ENCODE peak calls at places on chromosome 13, in seven cellular contexts. P is fibroblast of lung, O is psoas muscle, X is PC-9, K is suprapubic skin, G is GM23338, V is mesothelial cell of epicardium. M is an unnamed sample.

GRCh38 chr13:41457589-41458186 is 338 bp downstream of the RGCC start:
- DNase-seq in K (no peak), V (no peak), X (no peak), P (no peak), O (peak; percentile 57), G (peak; percentile 29), M (no peak)

GRCh38 chr13:78239681-78240080 is 321.1 kb upstream of the EDNRB start:
- DNase-seq in K (no peak), X (no peak), P (peak; percentile 23), V (no peak), O (no peak), G (peak; percentile 13), M (no peak)

GRCh38 chr13:110907951-110908898 is 6.6 kb downstream of the ANKRD10 start:
- DNase-seq in K (no peak), O (no peak), G (peak; percentile 90), V (no peak), P (peak; percentile 88), X (peak; percentile 82), M (no peak)

GRCh38 chr13:92821324-92821723 is 405.3 kb upstream of the GPC6 start:
- DNase-seq in V (no peak), X (no peak), O (no peak), P (no peak), K (no peak), G (peak; percentile 24), M (no peak)

GRCh38 chr13:113843864-113844556 is 19.9 kb downstream of the GAS6 start:
- DNase-seq in V (no peak), P (no peak), K (no peak), X (no peak), G (peak; percentile 45), O (peak; percentile 49), M (no peak)

GRCh38 chr13:77409412-77409811 is 82.5 kb upstream of the MYCBP2 start:
- DNase-seq in P (no peak), K (no peak), G (peak; percentile 46), O (no peak), X (no peak), V (no peak), M (no peak)

GRCh38 chr13:100300708-100301107 is 211.8 kb downstream of the PCCA start:
- DNase-seq in X (no peak), K (no peak), G (no peak), V (no peak), O (no peak), P (no peak), M (no peak)

GRCh38 chr13:89227356-89227755 is 1556.2 kb downstream of the SLITRK5 start:
- DNase-seq in K (no peak), P (peak; percentile 40), X (no peak), O (no peak), V (no peak), G (no peak), M (no peak)

GRCh38 chr13:95288899-95289500 is 12.3 kb downstream of the ABCC4 start:
- DNase-seq in G (no peak), K (no peak), V (no peak), X (no peak), O (no peak), P (peak; percentile 51), M (peak; percentile 78)

GRCh38 chr13:106464076-106464475 is 71.4 kb downstream of the EFNB2 start:
- DNase-seq in V (no peak), O (no peak), P (peak; percentile 87), K (no peak), G (no peak), X (no peak), M (no peak)

GRCh38 chr13:30353060-30353459 is 45.7 kb upstream of the KATNAL1 start:
- DNase-seq in X (no peak), G (no peak), K (no peak), V (no peak), O (no peak), P (no peak), M (no peak)

GRCh38 chr13:110629735-110630134 is 14.4 kb downstream of the NAXD start:
- DNase-seq in P (peak; percentile 40), K (no peak), G (no peak), O (no peak), V (no peak), X (no peak), M (peak; percentile 50)

GRCh38 chr13:44930907-44931676 is 58.2 kb downstream of the NUFIP1 start:
- DNase-seq in V (no peak), G (peak; percentile 50), O (peak; percentile 56), P (peak; percentile 54), X (peak; percentile 14), K (peak; percentile 35), M (peak; percentile 28)

GRCh38 chr13:53054569-53054968 is 26.0 kb downstream of the OLFM4 start:
- DNase-seq in G (no peak), O (peak; percentile 71), K (no peak), X (no peak), V (no peak), P (no peak), M (no peak)

GRCh38 chr13:99686157-99686572 is 184.9 kb downstream of the TM9SF2 start:
- DNase-seq in O (no peak), X (no peak), V (no peak), K (no peak), G (peak; percentile 52), P (peak; percentile 46), M (no peak)

GRCh38 chr13:48121733-48122132 is 26.8 kb upstream of the MED4 start:
- DNase-seq in G (no peak), O (no peak), K (no peak), V (no peak), P (peak; percentile 7), X (no peak), M (peak; percentile 19)

GRCh38 chr13:37414667-37415066 is 183.9 kb downstream of the POSTN start:
- DNase-seq in P (no peak), V (no peak), O (no peak), X (no peak), G (peak; percentile 45), K (no peak), M (no peak)

GRCh38 chr13:59000770-59001169 is 1163.0 kb downstream of the DIAPH3 start:
- DNase-seq in V (no peak), P (peak; percentile 32), O (no peak), G (no peak), K (no peak), X (no peak), M (no peak)

GRCh38 chr13:41137951-41138350 is 5.3 kb upstream of the KBTBD6 start:
- DNase-seq in V (no peak), G (no peak), X (no peak), O (no peak), P (peak; percentile 79), K (no peak), M (peak; percentile 63)

GRCh38 chr13:50527612-50528509 is 315.6 kb downstream of the DLEU7 start:
- DNase-seq in V (no peak), P (no peak), G (no peak), X (no peak), O (no peak), K (no peak), M (no peak)

GRCh38 chr13:44818016-44818415 is 171.3 kb downstream of the NUFIP1 start:
- DNase-seq in V (no peak), G (no peak), O (no peak), X (no peak), P (no peak), K (no peak), M (no peak)

GRCh38 chr13:109146912-109147624 is 517.7 kb downstream of the MYO16 start:
- DNase-seq in K (no peak), V (no peak), O (no peak), X (peak; percentile 53), G (no peak), P (peak; percentile 96), M (peak; percentile 83)

GRCh38 chr13:113618455-113618854 is 33.9 kb downstream of the TFDP1 start:
- DNase-seq in K (no peak), O (peak; percentile 18), V (no peak), G (no peak), P (no peak), X (no peak), M (no peak)

GRCh38 chr13:48334534-48335127 is 31.1 kb downstream of the RB1 start:
- DNase-seq in X (no peak), O (no peak), K (no peak), V (no peak), G (peak; percentile 45), P (peak; percentile 39), M (peak; percentile 61)

GRCh38 chr13:29991343-29991742 is 140.9 kb upstream of the UBL3 start:
- DNase-seq in O (no peak), P (peak; percentile 99), G (no peak), K (no peak), V (no peak), X (peak; percentile 40), M (peak; percentile 41)

GRCh38 chr13:24900507-24900906 is 136.5 kb downstream of the RNF17 start:
- DNase-seq in V (no peak), X (no peak), O (no peak), P (no peak), G (no peak), K (no peak), M (no peak)

GRCh38 chr13:76292726-76293125 is 593.5 kb downstream of the KCTD12 start:
- DNase-seq in X (no peak), G (no peak), P (no peak), K (no peak), O (no peak), V (no peak), M (no peak)

DNA sequence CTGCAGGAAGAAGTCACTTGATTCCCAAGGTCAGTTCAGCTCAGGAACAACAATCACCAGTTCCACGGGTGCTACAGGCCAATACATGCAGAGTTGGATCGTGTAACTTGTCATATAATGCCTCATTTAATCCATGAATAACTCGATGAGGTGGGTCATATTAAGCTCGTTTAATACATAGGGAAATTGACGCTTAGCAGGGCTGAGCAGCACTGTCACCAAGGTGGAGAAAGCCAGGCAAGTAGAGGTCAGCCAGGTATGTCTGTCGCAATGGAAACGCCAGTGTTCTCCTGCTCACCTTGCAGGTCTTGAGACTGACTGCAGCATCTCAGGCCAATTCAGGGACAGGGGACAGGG is 52.3 kb downstream of the CCDC70 start:
- DNase-seq in X (no peak), P (no peak), K (no peak), O (no peak), V (no peak), G (no peak), M (no peak)
- TF ChIP-seq CTCF in X (no peak), P (no peak), K (no peak), O (no peak), V (no peak), G (no peak), M (no peak)

DNA sequence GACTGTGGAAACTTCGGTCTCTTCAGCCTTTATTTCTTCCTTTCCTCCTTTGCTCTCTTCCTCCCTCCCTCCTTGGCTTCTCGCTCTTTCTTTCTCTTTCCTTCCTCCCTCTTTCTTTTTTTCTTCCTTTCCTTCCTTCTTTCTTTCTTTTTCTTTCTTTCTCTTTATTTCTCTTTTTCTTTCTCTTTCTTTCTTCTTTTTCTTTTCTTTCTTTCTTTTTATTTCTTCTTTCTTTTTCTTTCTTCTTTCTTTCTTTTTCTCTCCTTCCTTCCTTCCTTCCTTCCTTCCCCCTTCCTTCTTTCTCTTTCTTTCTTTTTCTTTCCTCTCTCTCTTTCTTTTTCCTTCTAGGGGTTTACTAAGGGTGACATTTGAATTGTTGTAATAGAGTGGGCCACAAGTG is 290.2 kb upstream of the MAB21L1 start:
- DNase-seq in X (no peak), G (no peak), P (no peak), O (no peak), V (no peak), K (no peak), M (no peak)
- TF ChIP-seq CTCF in X (no peak), G (no peak), P (no peak), O (no peak), V (no peak), K (no peak), M (no peak)

GRCh38 chr13:38970380-38971051 is 20.1 kb downstream of the STOML3 start:
- DNase-seq in V (no peak), X (no peak), O (no peak), K (no peak), G (peak; percentile 42), P (no peak), M (no peak)
- TF ChIP-seq CTCF in V (no peak), X (peak; percentile 36), O (no peak), K (no peak), G (peak; percentile 57), P (no peak), M (peak; percentile 15)

GRCh38 chr13:63773476-63773875 is 2357.8 kb upstream of the PCDH20 start:
- DNase-seq in V (no peak), K (no peak), O (no peak), G (no peak), X (no peak), P (no peak), M (no peak)
- TF ChIP-seq CTCF in V (no peak), K (no peak), O (no peak), G (no peak), X (no peak), P (no peak), M (no peak)